ENCODE peak calls at places on chromosomes 3 and 15, in eight cellular contexts. One of them, this sample, is unnamed.

GRCh38 chr3:152270944-152271343 is 2.2 kb downstream of the MBNL1 start:
- DNase-seq in breast epithelium: no peak
- DNase-seq in right cardiac atrium: no peak
- DNase-seq in colonic mucosa: no peak
- DNase-seq in SK-N-SH: no peak
- DNase-seq in RWPE2: no peak
- DNase-seq in A549: no peak
- DNase-seq in cardiac muscle cell: no peak
- DNase-seq in this sample: no peak

GRCh38 chr15:57427367-57427821 is 51.1 kb downstream of the CGNL1 start:
- DNase-seq in breast epithelium: no peak
- DNase-seq in right cardiac atrium: peak; percentile 51
- DNase-seq in colonic mucosa: peak; percentile 75
- DNase-seq in SK-N-SH: no peak
- DNase-seq in RWPE2: no peak
- DNase-seq in A549: peak; percentile 71
- DNase-seq in cardiac muscle cell: peak; percentile 68
- DNase-seq in this sample: no peak

GRCh38 chr3:42728056-42728455 is 25.5 kb upstream of the HHATL start:
- DNase-seq in breast epithelium: peak; percentile 2
- DNase-seq in right cardiac atrium: peak; percentile 60
- DNase-seq in colonic mucosa: peak; percentile 42
- DNase-seq in SK-N-SH: no peak
- DNase-seq in RWPE2: no peak
- DNase-seq in A549: no peak
- DNase-seq in cardiac muscle cell: no peak
- DNase-seq in this sample: peak; percentile 71

GRCh38 chr3:20096135-20096685 is 56.0 kb downstream of the KAT2B start:
- DNase-seq in breast epithelium: no peak
- DNase-seq in right cardiac atrium: no peak
- DNase-seq in colonic mucosa: no peak
- DNase-seq in SK-N-SH: no peak
- DNase-seq in RWPE2: no peak
- DNase-seq in A549: no peak
- DNase-seq in cardiac muscle cell: peak; percentile 53
- DNase-seq in this sample: no peak

GRCh38 chr3:25831578-25831977 is 41.7 kb downstream of the OXSM start:
- DNase-seq in breast epithelium: no peak
- DNase-seq in right cardiac atrium: no peak
- DNase-seq in colonic mucosa: no peak
- DNase-seq in SK-N-SH: peak; percentile 14
- DNase-seq in RWPE2: no peak
- DNase-seq in A549: no peak
- DNase-seq in cardiac muscle cell: peak; percentile 55
- DNase-seq in this sample: no peak

GRCh38 chr3:4898454-4899313 is 80.6 kb upstream of the BHLHE40 start:
- DNase-seq in breast epithelium: no peak
- DNase-seq in right cardiac atrium: no peak
- DNase-seq in colonic mucosa: no peak
- DNase-seq in SK-N-SH: no peak
- DNase-seq in RWPE2: no peak
- DNase-seq in A549: no peak
- DNase-seq in cardiac muscle cell: peak; percentile 27
- DNase-seq in this sample: no peak

GRCh38 chr3:174465177-174465576 is 394.0 kb upstream of the NAALADL2 start:
- DNase-seq in breast epithelium: no peak
- DNase-seq in right cardiac atrium: no peak
- DNase-seq in colonic mucosa: no peak
- DNase-seq in SK-N-SH: no peak
- DNase-seq in RWPE2: no peak
- DNase-seq in A549: no peak
- DNase-seq in cardiac muscle cell: no peak
- DNase-seq in this sample: no peak

GRCh38 chr15:58641660-58642059 is 107.8 kb downstream of the ADAM10 start:
- DNase-seq in breast epithelium: no peak
- DNase-seq in right cardiac atrium: no peak
- DNase-seq in colonic mucosa: no peak
- DNase-seq in SK-N-SH: no peak
- DNase-seq in RWPE2: no peak
- DNase-seq in A549: no peak
- DNase-seq in cardiac muscle cell: no peak
- DNase-seq in this sample: no peak

GRCh38 chr3:137854498-137855285 is 90.6 kb downstream of the SOX14 start:
- DNase-seq in breast epithelium: no peak
- DNase-seq in right cardiac atrium: no peak
- DNase-seq in colonic mucosa: no peak
- DNase-seq in SK-N-SH: no peak
- DNase-seq in RWPE2: no peak
- DNase-seq in A549: no peak
- DNase-seq in cardiac muscle cell: no peak
- DNase-seq in this sample: no peak

GRCh38 chr15:76285241-76285825 is 25.9 kb downstream of the ETFA start:
- DNase-seq in breast epithelium: no peak
- DNase-seq in right cardiac atrium: no peak
- DNase-seq in colonic mucosa: no peak
- DNase-seq in SK-N-SH: peak; percentile 38
- DNase-seq in RWPE2: no peak
- DNase-seq in A549: peak; percentile 78
- DNase-seq in cardiac muscle cell: peak; percentile 11
- DNase-seq in this sample: no peak

GRCh38 chr15:55737373-55737772 is 5.6 kb downstream of the PRTG start:
- DNase-seq in breast epithelium: no peak
- DNase-seq in right cardiac atrium: no peak
- DNase-seq in colonic mucosa: no peak
- DNase-seq in SK-N-SH: peak; percentile 20
- DNase-seq in RWPE2: no peak
- DNase-seq in A549: no peak
- DNase-seq in cardiac muscle cell: peak; percentile 34
- DNase-seq in this sample: no peak

GRCh38 chr15:70199601-70200000 is 101.9 kb upstream of the TLE3 start:
- DNase-seq in breast epithelium: no peak
- DNase-seq in right cardiac atrium: no peak
- DNase-seq in colonic mucosa: no peak
- DNase-seq in SK-N-SH: peak; percentile 77
- DNase-seq in RWPE2: peak; percentile 61
- DNase-seq in A549: no peak
- DNase-seq in cardiac muscle cell: no peak
- DNase-seq in this sample: no peak

DNA sequence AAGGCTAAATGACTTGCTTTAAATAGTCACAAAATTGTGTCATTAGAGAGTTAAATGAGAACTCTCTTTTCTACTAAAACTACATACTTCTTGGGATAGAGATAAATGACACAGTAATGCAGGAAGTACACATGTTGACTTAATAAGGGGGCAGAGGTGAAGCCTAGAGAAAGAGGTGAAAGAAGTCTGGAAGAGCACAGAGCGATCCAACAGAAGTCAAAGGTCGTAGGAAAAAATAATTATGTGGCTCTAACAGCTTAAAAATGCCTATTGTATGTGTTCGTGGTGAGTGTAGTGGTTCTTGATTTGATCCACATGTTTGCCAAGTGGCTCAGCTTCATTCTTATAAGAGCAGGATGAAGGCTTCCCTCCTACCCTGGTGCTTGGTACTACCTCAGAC is 61.7 kb downstream of the TMEM212 start:
- DNase-seq in breast epithelium: no peak
- DNase-seq in right cardiac atrium: no peak
- DNase-seq in colonic mucosa: no peak
- DNase-seq in SK-N-SH: no peak
- DNase-seq in RWPE2: no peak
- DNase-seq in A549: no peak
- DNase-seq in cardiac muscle cell: peak; percentile 22
- DNase-seq in this sample: no peak
- H3K4me1 ChIP-seq in breast epithelium: no peaks in the 10 kb centered on the region
- H3K4me1 ChIP-seq in right cardiac atrium: no peaks in the 10 kb centered on the region
- H3K4me1 ChIP-seq in colonic mucosa: no peaks in the 10 kb centered on the region
- H3K4me1 ChIP-seq in SK-N-SH: no peaks in the 10 kb centered on the region
- H3K4me1 ChIP-seq in RWPE2: no peaks in the 10 kb centered on the region
- H3K4me1 ChIP-seq in A549: peaks cover 23% of the 10 kb centered on the region
- H3K4me1 ChIP-seq in cardiac muscle cell: no peaks in the 10 kb centered on the region
- H3K4me1 ChIP-seq in this sample: no peaks in the 10 kb centered on the region

GRCh38 chr15:63370764-63371163 is 10.9 kb downstream of the CA12 start:
- DNase-seq in breast epithelium: no peak
- DNase-seq in right cardiac atrium: no peak
- DNase-seq in colonic mucosa: no peak
- DNase-seq in SK-N-SH: no peak
- DNase-seq in RWPE2: peak; percentile 10
- DNase-seq in A549: no peak
- DNase-seq in cardiac muscle cell: no peak
- DNase-seq in this sample: peak; percentile 5
- H3K4me1 ChIP-seq in breast epithelium: peaks cover 16% of the 10 kb centered on the region
- H3K4me1 ChIP-seq in right cardiac atrium: peaks cover 8% of the 10 kb centered on the region
- H3K4me1 ChIP-seq in colonic mucosa: no peaks in the 10 kb centered on the region
- H3K4me1 ChIP-seq in SK-N-SH: peaks cover 53% of the 10 kb centered on the region
- H3K4me1 ChIP-seq in RWPE2: peaks cover 45% of the 10 kb centered on the region
- H3K4me1 ChIP-seq in A549: peaks cover 100% of the 10 kb centered on the region
- H3K4me1 ChIP-seq in cardiac muscle cell: no peaks in the 10 kb centered on the region
- H3K4me1 ChIP-seq in this sample: peaks cover 30% of the 10 kb centered on the region

DNA sequence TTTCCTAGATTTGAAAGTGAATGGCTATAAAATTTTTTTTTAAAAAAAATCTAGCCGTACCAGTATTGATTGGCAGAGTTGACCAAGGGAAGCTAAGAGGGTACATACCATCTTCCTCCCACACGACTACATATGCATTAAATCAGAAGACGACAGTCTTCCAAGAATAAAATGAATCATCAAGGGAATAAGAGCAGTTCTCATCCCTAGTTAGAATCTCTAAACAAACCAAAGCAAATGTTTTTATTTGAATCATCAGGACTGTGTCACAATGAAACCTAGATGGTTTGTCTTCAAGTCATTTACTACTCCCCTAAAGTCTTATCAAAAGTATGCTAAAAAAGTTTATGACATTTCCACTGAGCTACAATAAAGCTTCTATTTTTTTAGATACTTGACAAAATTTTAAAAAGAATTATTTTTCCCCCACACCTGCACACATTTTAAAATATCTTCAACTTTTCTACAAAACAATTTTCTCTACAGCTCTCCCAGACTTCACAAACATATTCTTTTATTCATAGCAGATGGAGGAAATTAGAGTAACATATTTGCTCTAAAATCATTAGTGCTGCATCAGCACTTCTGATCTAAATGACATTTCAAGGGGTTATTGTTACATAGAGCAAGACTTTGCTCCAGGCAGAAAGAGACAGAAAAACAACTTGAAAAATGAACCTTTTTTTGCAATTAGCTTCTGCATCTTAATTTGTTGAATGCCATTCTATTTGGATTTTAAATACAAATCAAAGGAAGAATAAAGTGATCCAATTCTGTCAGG is 547.1 kb downstream of the FHIT start:
- DNase-seq in breast epithelium: no peak
- DNase-seq in right cardiac atrium: no peak
- DNase-seq in colonic mucosa: no peak
- DNase-seq in SK-N-SH: no peak
- DNase-seq in RWPE2: no peak
- DNase-seq in A549: no peak
- DNase-seq in cardiac muscle cell: no peak
- DNase-seq in this sample: no peak
- H3K4me1 ChIP-seq in breast epithelium: no peaks in the 10 kb centered on the region
- H3K4me1 ChIP-seq in right cardiac atrium: no peaks in the 10 kb centered on the region
- H3K4me1 ChIP-seq in colonic mucosa: no peaks in the 10 kb centered on the region
- H3K4me1 ChIP-seq in SK-N-SH: peaks cover 32% of the 10 kb centered on the region
- H3K4me1 ChIP-seq in RWPE2: peaks cover 3% of the 10 kb centered on the region
- H3K4me1 ChIP-seq in A549: no peaks in the 10 kb centered on the region
- H3K4me1 ChIP-seq in cardiac muscle cell: peaks cover 5% of the 10 kb centered on the region
- H3K4me1 ChIP-seq in this sample: no peaks in the 10 kb centered on the region

DNA sequence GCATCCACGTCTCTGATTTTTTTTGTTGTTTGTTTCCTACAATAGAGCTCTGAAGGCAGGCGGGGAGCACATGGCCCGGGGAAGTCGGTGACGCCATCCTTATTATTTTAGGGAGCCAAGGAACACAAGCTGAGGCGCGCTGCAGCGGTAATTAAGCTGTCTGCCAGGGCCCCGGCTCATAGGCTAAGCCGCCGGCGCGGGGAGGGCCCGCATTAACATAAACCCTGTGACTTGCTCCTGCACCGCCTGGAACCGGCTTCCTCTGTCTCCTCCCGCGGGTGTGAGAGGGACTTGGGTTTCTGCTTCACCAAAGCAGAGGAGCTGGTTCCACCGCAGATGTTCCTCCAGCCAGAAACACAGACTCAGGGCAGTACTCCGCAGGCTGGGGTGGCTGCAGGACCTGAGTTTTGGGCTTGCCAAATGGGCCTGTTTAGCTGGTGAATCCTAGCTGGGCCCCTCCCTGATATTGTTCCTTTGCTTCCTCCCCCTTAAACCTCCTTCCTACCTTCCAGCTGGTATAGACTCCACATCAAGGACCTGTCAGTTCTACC is 25.3 kb downstream of the ANP32A start:
- DNase-seq in breast epithelium: peak; percentile 97
- DNase-seq in right cardiac atrium: peak; percentile 92
- DNase-seq in colonic mucosa: peak; percentile 93
- DNase-seq in SK-N-SH: no peak
- DNase-seq in RWPE2: peak; percentile 88
- DNase-seq in A549: no peak
- DNase-seq in cardiac muscle cell: peak; percentile 80
- DNase-seq in this sample: peak; percentile 95
- H3K4me1 ChIP-seq in breast epithelium: peaks cover 44% of the 10 kb centered on the region
- H3K4me1 ChIP-seq in right cardiac atrium: peaks cover 63% of the 10 kb centered on the region
- H3K4me1 ChIP-seq in colonic mucosa: peaks cover 20% of the 10 kb centered on the region
- H3K4me1 ChIP-seq in SK-N-SH: no peaks in the 10 kb centered on the region
- H3K4me1 ChIP-seq in RWPE2: peaks cover 14% of the 10 kb centered on the region
- H3K4me1 ChIP-seq in A549: peaks cover 26% of the 10 kb centered on the region
- H3K4me1 ChIP-seq in cardiac muscle cell: peaks cover 74% of the 10 kb centered on the region
- H3K4me1 ChIP-seq in this sample: peaks cover 73% of the 10 kb centered on the region

GRCh38 chr3:157356541-157356940 is 80.1 kb upstream of the PTX3 start:
- DNase-seq in breast epithelium: no peak
- DNase-seq in right cardiac atrium: no peak
- DNase-seq in colonic mucosa: no peak
- DNase-seq in SK-N-SH: peak; percentile 57
- DNase-seq in RWPE2: no peak
- DNase-seq in A549: no peak
- DNase-seq in cardiac muscle cell: no peak
- DNase-seq in this sample: no peak

GRCh38 chr3:157354254-157354653 is 82.4 kb upstream of the PTX3 start:
- DNase-seq in breast epithelium: no peak
- DNase-seq in right cardiac atrium: no peak
- DNase-seq in colonic mucosa: no peak
- DNase-seq in SK-N-SH: no peak
- DNase-seq in RWPE2: no peak
- DNase-seq in A549: no peak
- DNase-seq in cardiac muscle cell: no peak
- DNase-seq in this sample: no peak

GRCh38 chr3:157354722-157355121 is 81.9 kb upstream of the PTX3 start:
- DNase-seq in breast epithelium: no peak
- DNase-seq in right cardiac atrium: no peak
- DNase-seq in colonic mucosa: peak; percentile 24
- DNase-seq in SK-N-SH: no peak
- DNase-seq in RWPE2: no peak
- DNase-seq in A549: no peak
- DNase-seq in cardiac muscle cell: peak; percentile 63
- DNase-seq in this sample: no peak

GRCh38 chr3:157353657-157354056 is 83.0 kb upstream of the PTX3 start:
- DNase-seq in breast epithelium: no peak
- DNase-seq in right cardiac atrium: no peak
- DNase-seq in colonic mucosa: no peak
- DNase-seq in SK-N-SH: no peak
- DNase-seq in RWPE2: no peak
- DNase-seq in A549: no peak
- DNase-seq in cardiac muscle cell: no peak
- DNase-seq in this sample: no peak

GRCh38 chr3:157355276-157355675 is 81.4 kb upstream of the PTX3 start:
- DNase-seq in breast epithelium: no peak
- DNase-seq in right cardiac atrium: no peak
- DNase-seq in colonic mucosa: no peak
- DNase-seq in SK-N-SH: no peak
- DNase-seq in RWPE2: no peak
- DNase-seq in A549: no peak
- DNase-seq in cardiac muscle cell: no peak
- DNase-seq in this sample: no peak
- H3K4me1 ChIP-seq in breast epithelium: no peaks in the 10 kb centered on the region
- H3K4me1 ChIP-seq in right cardiac atrium: no peaks in the 10 kb centered on the region
- H3K4me1 ChIP-seq in colonic mucosa: no peaks in the 10 kb centered on the region
- H3K4me1 ChIP-seq in SK-N-SH: peaks cover 30% of the 10 kb centered on the region
- H3K4me1 ChIP-seq in RWPE2: peaks cover 21% of the 10 kb centered on the region
- H3K4me1 ChIP-seq in A549: peaks cover 18% of the 10 kb centered on the region
- H3K4me1 ChIP-seq in cardiac muscle cell: no peaks in the 10 kb centered on the region
- H3K4me1 ChIP-seq in this sample: no peaks in the 10 kb centered on the region

This sample was measured in sigmoid colon.